ENCODE peak calls at places on chromosomes 16 and 17, in nine cellular contexts. H, D, Y, B, K, I, O, X and J are unnamed samples.

GRCh38 chr17:68326681-68327080 is 35.4 kb downstream of the ARSG start:
- DNase-seq in H (no peak), D (peak), Y (peak), B (no peak), K (no peak), I (no peak), O (no peak), X (no peak), J (no peak)

GRCh38 chr17:47276868-47277267 is 23.2 kb downstream of the ITGB3 start:
- DNase-seq in H (no peak), D (peak), Y (peak), B (peak), K (no peak), I (peak), O (peak), X (peak), J (peak)

GRCh38 chr16:86494039-86494564 is 16.2 kb upstream of the FOXF1 start:
- DNase-seq in H (no peak), D (no peak), Y (no peak), B (no peak), K (no peak), I (no peak), O (no peak), X (peak), J (no peak)

GRCh38 chr17:81398170-81398854 is 3.1 kb downstream of the BAHCC1 start:
- DNase-seq in H (no peak), D (peak), Y (peak), B (no peak), K (no peak), I (no peak), O (no peak), X (peak), J (no peak)

GRCh38 chr16:17131351-17131750 is 339.4 kb downstream of the XYLT1 start:
- DNase-seq in H (no peak), D (no peak), Y (no peak), B (no peak), K (no peak), I (no peak), O (no peak), X (no peak), J (no peak)

GRCh38 chr17:6323626-6324356 is 111.1 kb downstream of the AIPL1 start:
- DNase-seq in H (no peak), D (peak), Y (no peak), B (no peak), K (peak), I (no peak), O (no peak), X (no peak), J (no peak)

GRCh38 chr17:37710344-37710886 is 34.4 kb downstream of the HNF1B start:
- DNase-seq in H (no peak), D (no peak), Y (peak), B (peak), K (peak), I (peak), O (no peak), X (peak), J (peak)

GRCh38 chr17:7191571-7192270 is 12.6 kb upstream of the ASGR1 start:
- DNase-seq in H (no peak), D (no peak), Y (peak), B (no peak), K (peak), I (peak), O (no peak), X (peak), J (no peak)

GRCh38 chr17:28646039-28646754 is 1.2 kb upstream of the BLTP2 start:
- DNase-seq in H (no peak), D (no peak), Y (no peak), B (no peak), K (no peak), I (no peak), O (no peak), X (no peak), J (no peak)

GRCh38 chr17:7095642-7096041 is 15.6 kb upstream of the CLEC10A start:
- DNase-seq in H (no peak), D (no peak), Y (no peak), B (no peak), K (no peak), I (no peak), O (no peak), X (no peak), J (no peak)

GRCh38 chr17:74119049-74119580 is 84.4 kb upstream of the RPL38 start:
- DNase-seq in H (no peak), D (no peak), Y (no peak), B (no peak), K (no peak), I (no peak), O (no peak), X (no peak), J (peak)

GRCh38 chr17:58060596-58061191 is 22.5 kb upstream of the DYNLL2 start:
- DNase-seq in H (no peak), D (no peak), Y (peak), B (no peak), K (peak), I (no peak), O (peak), X (no peak), J (no peak)

GRCh38 chr16:3959148-3959547 is 78.6 kb upstream of the CREBBP start:
- DNase-seq in H (no peak), D (peak), Y (peak), B (no peak), K (no peak), I (no peak), O (peak), X (no peak), J (no peak)

GRCh38 chr16:963913-964695 is 6.7 kb downstream of the LMF1 start:
- DNase-seq in H (no peak), D (no peak), Y (no peak), B (no peak), K (no peak), I (no peak), O (peak), X (no peak), J (no peak)

GRCh38 chr17:45759761-45760160 is 24.4 kb upstream of the CRHR1 start:
- DNase-seq in H (no peak), D (no peak), Y (no peak), B (no peak), K (no peak), I (no peak), O (no peak), X (no peak), J (no peak)

GRCh38 chr16:3592559-3592958 is 15.4 kb upstream of the NLRC3 start:
- DNase-seq in H (no peak), D (no peak), Y (no peak), B (no peak), K (no peak), I (peak), O (peak), X (no peak), J (peak)

GRCh38 chr17:80382956-80383355 is 32.0 kb upstream of the ENDOV start:
- DNase-seq in H (no peak), D (no peak), Y (no peak), B (no peak), K (peak), I (no peak), O (no peak), X (no peak), J (no peak)

GRCh38 chr17:77304051-77304745 is 163.4 kb downstream of the SEC14L1 start:
- DNase-seq in H (no peak), D (no peak), Y (no peak), B (no peak), K (no peak), I (no peak), O (no peak), X (no peak), J (no peak)

GRCh38 chr16:75860654-75861053 is 134.4 kb upstream of the CPHXL start:
- DNase-seq in H (peak), D (no peak), Y (no peak), B (no peak), K (no peak), I (no peak), O (no peak), X (peak), J (no peak)

GRCh38 chr16:12149971-12150370 is 173.4 kb downstream of the SNX29 start:
- DNase-seq in H (no peak), D (no peak), Y (no peak), B (no peak), K (no peak), I (no peak), O (no peak), X (peak), J (no peak)

GRCh38 chr17:75505640-75506039 is 9.7 kb downstream of the CASKIN2 start:
- DNase-seq in H (no peak), D (no peak), Y (no peak), B (no peak), K (no peak), I (peak), O (no peak), X (no peak), J (peak)

GRCh38 chr17:47978324-47978723 is 7.4 kb downstream of the CDK5RAP3 start:
- DNase-seq in H (peak), D (peak), Y (peak), B (no peak), K (peak), I (no peak), O (peak), X (peak), J (no peak)

GRCh38 chr16:85652431-85653221 is 36.1 kb downstream of the GINS2 start:
- DNase-seq in H (peak), D (no peak), Y (peak), B (peak), K (peak), I (no peak), O (peak), X (peak), J (peak)

GRCh38 chr16:82801361-82801760 is 174.6 kb downstream of the CDH13 start:
- DNase-seq in H (no peak), D (peak), Y (peak), B (no peak), K (no peak), I (no peak), O (no peak), X (no peak), J (no peak)

GRCh38 chr17:2701996-2702741 is 9.4 kb downstream of the CLUH start:
- DNase-seq in H (no peak), D (no peak), Y (no peak), B (no peak), K (no peak), I (no peak), O (peak), X (no peak), J (peak)

GRCh38 chr17:42407289-42407836 is 15.7 kb downstream of the CAVIN1 start:
- DNase-seq in H (peak), D (peak), Y (peak), B (peak), K (peak), I (peak), O (peak), X (peak), J (peak)

GRCh38 chr17:47276444-47276843 is 22.8 kb downstream of the ITGB3 start:
- DNase-seq in H (no peak), D (no peak), Y (no peak), B (no peak), K (no peak), I (no peak), O (no peak), X (no peak), J (no peak)

GRCh38 chr16:9797306-9797705 is 384.9 kb downstream of the GRIN2A start:
- DNase-seq in H (no peak), D (peak), Y (no peak), B (no peak), K (no peak), I (no peak), O (peak), X (no peak), J (no peak)

GRCh38 chr17:1498869-1499268 is 6.4 kb upstream of the MYO1C start:
- DNase-seq in H (no peak), D (peak), Y (peak), B (no peak), K (no peak), I (no peak), O (no peak), X (no peak), J (no peak)

GRCh38 chr16:21300309-21301167 is 22.4 kb upstream of the CRYM start:
- DNase-seq in H (peak), D (peak), Y (peak), B (peak), K (peak), I (peak), O (peak), X (peak), J (peak)

GRCh38 chr17:40547079-40547784 is 18.0 kb downstream of the CCR7 start:
- DNase-seq in H (no peak), D (peak), Y (no peak), B (peak), K (peak), I (peak), O (peak), X (no peak), J (peak)

GRCh38 chr17:47813512-47814031 is 8.0 kb downstream of the OSBPL7 start:
- DNase-seq in H (no peak), D (no peak), Y (no peak), B (no peak), K (no peak), I (no peak), O (no peak), X (no peak), J (peak)

DNA sequence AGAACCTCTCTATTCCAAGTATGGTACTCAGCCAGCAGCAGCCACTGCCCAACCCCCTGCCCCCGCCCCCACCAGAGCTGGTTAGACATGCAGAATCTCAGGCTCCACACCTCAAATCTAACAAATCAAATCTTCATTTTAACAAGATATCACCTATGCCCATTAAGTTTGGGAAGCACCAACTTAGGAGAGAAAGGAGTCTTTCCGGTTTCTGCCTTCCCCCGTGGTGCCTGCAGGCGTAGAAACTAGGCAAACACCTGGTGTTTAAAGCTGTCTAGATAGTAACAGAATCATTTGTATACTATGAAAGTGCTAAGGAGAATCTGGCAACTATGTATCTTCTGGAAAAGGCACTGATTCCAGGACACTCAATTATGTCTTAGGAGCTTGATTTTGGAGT is 166.6 kb downstream of the STX8 start:
- DNase-seq in H (no peak), D (peak), Y (no peak), B (no peak), K (peak), I (no peak), O (no peak), X (no peak), J (no peak)
- H3K4me3 ChIP-seq in H (no peak), D (no peak), Y (no peak), B (no peak), K (peak), I (no peak), O (no peak), X (no peak), J (no peak)

GRCh38 chr16:57791903-57792461 is 10.3 kb downstream of the KIFC3 start:
- DNase-seq in H (no peak), D (no peak), Y (no peak), B (no peak), K (no peak), I (no peak), O (peak), X (no peak), J (no peak)
- H3K27ac ChIP-seq in H (no peak), D (no peak), Y (no peak), B (no peak), K (no peak), I (no peak), O (peak), X (no peak), J (peak)

DNA sequence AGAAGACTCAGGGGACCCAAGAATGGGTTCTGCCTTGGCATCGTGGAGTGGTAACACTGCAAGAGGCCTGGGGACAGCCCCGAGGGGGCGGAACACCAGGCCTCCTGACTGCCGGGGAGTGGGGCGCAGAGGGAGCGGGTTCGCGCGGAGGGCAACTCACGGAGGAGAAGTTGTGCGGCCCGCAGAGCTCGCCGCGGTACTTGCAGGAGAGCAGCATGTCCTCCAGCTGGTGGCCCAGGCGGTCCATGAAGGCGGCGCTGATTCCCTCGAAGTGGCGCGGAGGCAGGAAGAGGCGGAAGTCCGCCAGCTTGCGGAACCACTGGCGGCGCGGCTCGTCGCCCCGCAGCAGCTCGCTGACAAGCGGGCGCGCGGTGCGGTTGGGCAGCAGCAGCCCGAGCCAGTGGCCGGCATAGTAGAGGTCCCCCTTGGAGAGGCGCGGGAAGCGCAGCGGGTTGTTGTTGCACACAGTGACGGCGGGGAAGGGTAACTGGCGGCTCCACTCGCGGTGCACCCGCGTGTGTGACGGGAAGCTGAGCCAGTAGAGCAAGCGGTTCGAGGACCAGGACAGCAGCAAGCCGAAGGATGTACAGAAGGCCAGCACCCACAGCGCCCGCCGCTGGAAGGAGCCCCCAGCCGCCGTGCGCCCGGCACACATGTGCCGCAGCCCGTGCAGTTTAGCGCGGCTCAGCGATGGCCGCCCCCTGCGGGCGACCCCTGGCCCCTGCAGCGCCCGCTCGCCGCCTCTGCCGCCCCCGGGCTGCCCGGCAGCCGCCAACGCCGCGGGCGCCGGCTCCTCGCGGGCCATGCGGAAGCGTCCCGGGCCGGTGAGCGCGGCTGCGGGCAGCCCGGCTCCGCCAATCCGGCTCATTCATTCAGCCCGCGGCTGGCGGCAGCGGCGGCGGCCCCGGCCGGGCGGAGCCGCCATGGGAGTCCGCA is 1.6 kb downstream of the ASIC2 start:
- DNase-seq in H (no peak), D (peak), Y (peak), B (no peak), K (no peak), I (no peak), O (no peak), X (peak), J (peak)
- H3K4me3 ChIP-seq in H (peak), D (peak), Y (peak), B (peak), K (no peak), I (no peak), O (peak), X (peak), J (no peak)

DNA sequence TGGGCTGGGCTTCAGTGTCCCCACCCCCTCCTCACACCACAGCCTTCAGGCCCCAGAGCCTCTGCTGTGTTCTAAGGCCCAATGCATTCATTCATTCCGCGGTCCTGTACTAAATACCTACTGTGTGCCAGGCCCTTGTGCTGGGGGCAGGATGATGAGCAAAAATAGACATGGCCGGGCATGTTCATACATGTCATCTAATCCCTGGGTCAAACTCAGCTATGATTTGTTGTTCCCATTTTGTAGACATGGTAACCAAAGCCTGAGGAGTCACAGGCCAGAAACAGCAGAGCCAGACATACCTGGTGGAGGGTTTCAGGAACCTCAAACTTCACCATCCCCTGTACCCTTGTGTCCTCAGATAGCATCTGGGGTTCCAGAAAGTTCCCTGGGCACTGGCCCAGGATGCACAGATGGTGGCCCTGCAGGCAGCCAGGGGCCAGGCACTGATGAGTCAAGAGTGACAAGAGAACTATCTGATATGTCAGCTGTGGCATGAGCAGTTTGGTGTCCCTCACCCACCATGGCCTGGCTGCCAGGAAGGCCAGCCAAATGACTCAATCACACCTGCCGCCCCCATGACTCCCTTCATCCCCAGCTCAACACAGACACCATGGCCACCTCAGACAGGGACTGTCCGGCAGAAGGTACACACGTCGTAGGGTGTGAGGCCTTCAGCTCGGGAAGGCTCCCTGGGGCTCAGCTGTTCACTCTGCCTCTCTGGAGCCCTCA is 2.7 kb upstream of the RRAD start:
- DNase-seq in H (no peak), D (peak), Y (peak), B (no peak), K (peak), I (no peak), O (peak), X (no peak), J (no peak)
- H3K27ac ChIP-seq in H (peak), D (peak), Y (no peak), B (peak), K (no peak), I (no peak), O (peak), X (no peak), J (peak)